ENCODE peak calls at places on chromosome 19, in eight cellular contexts. S is esophagus squamous epithelium, K is HAP-1, V is IMR-90, E is NCI-H1417, Y is NCI-H1092 treated with DMSO at 0.1 percent for 48 hours, X is T-helper 1 cell, P is germinal center. C is an unnamed sample.

GRCh38 chr19:50607874-50608785 is 31.6 kb downstream of the SYT3 start:
- DNase-seq in S (no peak), K (peak), V (peak), E (no peak), Y (no peak), X (peak), P (peak), C (no peak)

GRCh38 chr19:45769821-45770191 is 754 bp upstream of the SIX5 start:
- DNase-seq in S (no peak), K (no peak), V (peak), E (no peak), Y (no peak), X (peak), P (peak), C (no peak)

GRCh38 chr19:677201-677600 is 1.0 kb downstream of the FSTL3 start:
- DNase-seq in S (no peak), K (no peak), V (peak), E (no peak), Y (no peak), X (no peak), P (no peak), C (no peak)

GRCh38 chr19:16062789-16063188 is 13.5 kb upstream of the TPM4 start:
- DNase-seq in S (no peak), K (no peak), V (no peak), E (peak), Y (peak), X (peak), P (peak), C (peak)

GRCh38 chr19:38452430-38453366 is 19.2 kb downstream of the RYR1 start:
- DNase-seq in S (no peak), K (no peak), V (no peak), E (no peak), Y (no peak), X (no peak), P (peak), C (no peak)

GRCh38 chr19:14563989-14564650 is 7.7 kb downstream of the NDUFB7 start:
- DNase-seq in S (no peak), K (peak), V (no peak), E (no peak), Y (no peak), X (peak), P (peak), C (no peak)

GRCh38 chr19:47729799-47730520 is 15.4 kb upstream of the NOP53 start:
- DNase-seq in S (no peak), K (peak), V (no peak), E (no peak), Y (no peak), X (no peak), P (no peak), C (no peak)

GRCh38 chr19:10968527-10969081 is 7.8 kb downstream of the SMARCA4 start:
- DNase-seq in S (no peak), K (no peak), V (no peak), E (peak), Y (no peak), X (no peak), P (peak), C (no peak)

GRCh38 chr19:7911509-7912143 is 3.0 kb upstream of the TGFBR3L start:
- DNase-seq in S (no peak), K (no peak), V (no peak), E (no peak), Y (no peak), X (no peak), P (no peak), C (no peak)

GRCh38 chr19:1295169-1296012 is 9.7 kb downstream of the EFNA2 start:
- DNase-seq in S (no peak), K (no peak), V (no peak), E (no peak), Y (no peak), X (no peak), P (peak), C (no peak)

GRCh38 chr19:10505583-10506229 is 2.5 kb upstream of the KEAP1 start:
- DNase-seq in S (no peak), K (peak), V (peak), E (no peak), Y (no peak), X (peak), P (peak), C (peak)

GRCh38 chr19:5369962-5370367 is 29.4 kb upstream of the PTPRS start:
- DNase-seq in S (no peak), K (no peak), V (no peak), E (no peak), Y (no peak), X (no peak), P (peak), C (no peak)

GRCh38 chr19:40542197-40542859 is 34.3 kb upstream of the SHKBP1 start:
- DNase-seq in S (no peak), K (no peak), V (peak), E (no peak), Y (peak), X (no peak), P (no peak), C (no peak)

GRCh38 chr19:2139385-2140192 is 11.8 kb downstream of the AP3D1 start:
- DNase-seq in S (no peak), K (no peak), V (no peak), E (no peak), Y (no peak), X (no peak), P (no peak), C (no peak)

GRCh38 chr19:12779162-12779993 is 4.0 kb upstream of the HOOK2 start:
- DNase-seq in S (no peak), K (no peak), V (peak), E (no peak), Y (peak), X (no peak), P (no peak), C (no peak)

GRCh38 chr19:23547156-23547555 is 139.9 kb downstream of the ZNF675 start:
- DNase-seq in S (no peak), K (no peak), V (no peak), E (no peak), Y (no peak), X (no peak), P (no peak), C (no peak)

GRCh38 chr19:35641515-35642151 is at the start of gene ETV2:
- DNase-seq in S (no peak), K (no peak), V (peak), E (no peak), Y (no peak), X (no peak), P (peak), C (no peak)

GRCh38 chr19:19275166-19275565 is 2.1 kb upstream of the TM6SF2 start:
- DNase-seq in S (no peak), K (no peak), V (no peak), E (no peak), Y (no peak), X (no peak), P (no peak), C (no peak)

GRCh38 chr19:8531470-8531869 is 17.5 kb upstream of the ZNF414 start:
- DNase-seq in S (no peak), K (no peak), V (no peak), E (no peak), Y (no peak), X (no peak), P (no peak), C (no peak)

GRCh38 chr19:13764821-13765394 is 586 bp downstream of the MRI1 start:
- DNase-seq in S (no peak), K (no peak), V (no peak), E (no peak), Y (peak), X (peak), P (peak), C (no peak)

GRCh38 chr19:45294291-45295029 is 28.2 kb downstream of the CKM start:
- DNase-seq in S (no peak), K (no peak), V (no peak), E (no peak), Y (no peak), X (no peak), P (no peak), C (no peak)

GRCh38 chr19:33797821-33798633 is 1.4 kb downstream of the KCTD15 start:
- DNase-seq in S (no peak), K (peak), V (peak), E (no peak), Y (no peak), X (no peak), P (no peak), C (peak)

GRCh38 chr19:11257827-11258380 is 4.4 kb downstream of the DOCK6 start:
- DNase-seq in S (no peak), K (no peak), V (no peak), E (no peak), Y (no peak), X (no peak), P (no peak), C (no peak)

GRCh38 chr19:38959618-38960017 is 15.9 kb downstream of the FBXO17 start:
- DNase-seq in S (no peak), K (no peak), V (no peak), E (no peak), Y (no peak), X (no peak), P (no peak), C (no peak)

GRCh38 chr19:39813264-39813998 is 20.5 kb downstream of the DYRK1B start:
- DNase-seq in S (no peak), K (no peak), V (no peak), E (no peak), Y (peak), X (no peak), P (no peak), C (no peak)

GRCh38 chr19:4233282-4233853 is 4.0 kb downstream of the EBI3 start:
- DNase-seq in S (no peak), K (no peak), V (peak), E (peak), Y (peak), X (peak), P (peak), C (peak)

GRCh38 chr19:18109731-18110671 is 12.4 kb downstream of the MAST3 start:
- DNase-seq in S (no peak), K (no peak), V (no peak), E (no peak), Y (no peak), X (peak), P (peak), C (peak)

GRCh38 chr19:17687857-17688784 is at the start of gene UNC13A:
- DNase-seq in S (no peak), K (peak), V (peak), E (peak), Y (peak), X (peak), P (peak), C (peak)

GRCh38 chr19:31583148-31583547 is 233.9 kb upstream of the TSHZ3 start:
- DNase-seq in S (no peak), K (no peak), V (no peak), E (no peak), Y (no peak), X (no peak), P (no peak), C (no peak)

GRCh38 chr19:13794388-13794751 is 873 bp upstream of the ZSWIM4 start:
- DNase-seq in S (no peak), K (no peak), V (peak), E (no peak), Y (no peak), X (no peak), P (no peak), C (no peak)

GRCh38 chr19:41166888-41167804 is 25.9 kb upstream of the CYP2S1 start:
- DNase-seq in S (no peak), K (no peak), V (no peak), E (no peak), Y (no peak), X (no peak), P (no peak), C (no peak)

GRCh38 chr19:14081797-14082674 is 3.5 kb downstream of the C19orf67 start:
- DNase-seq in S (no peak), K (no peak), V (peak), E (no peak), Y (no peak), X (no peak), P (no peak), C (no peak)

GRCh38 chr19:54188224-54188871 is 1.0 kb downstream of the MBOAT7 start:
- DNase-seq in S (no peak), K (no peak), V (peak), E (no peak), Y (no peak), X (peak), P (no peak), C (no peak)

GRCh38 chr19:35963514-35963913 is 27.3 kb downstream of the LRFN3 start:
- DNase-seq in S (no peak), K (peak), V (peak), E (no peak), Y (no peak), X (no peak), P (no peak), C (no peak)

GRCh38 chr19:29596080-29596479 is 10.0 kb upstream of the POP4 start:
- DNase-seq in S (no peak), K (no peak), V (no peak), E (peak), Y (no peak), X (no peak), P (no peak), C (no peak)

GRCh38 chr19:14073232-14073924 is 792 bp downstream of the MISP3 start:
- DNase-seq in S (no peak), K (peak), V (peak), E (peak), Y (peak), X (peak), P (peak), C (peak)

GRCh38 chr19:1814391-1814790 is 2.3 kb upstream of the ATP8B3 start:
- DNase-seq in S (no peak), K (no peak), V (no peak), E (no peak), Y (no peak), X (no peak), P (no peak), C (no peak)

C was measured in NCI-H748 treated with DMSO at 0.1 percent for 48 hours.